ENCODE peak calls at places on chromosome 14, in six cellular contexts. One of them, this sample, is unnamed.

GRCh38 chr14:39265741-39266588 is 32.2 kb downstream of the MIA2 start:
- DNase-seq in SK-N-SH: no peak
- DNase-seq in endothelial cell of umbilical vein: peak; percentile 60
- DNase-seq in HCT116: peak; percentile 72
- DNase-seq in HepG2: no peak
- DNase-seq in K562: no peak
- DNase-seq in this sample: no peak

GRCh38 chr14:51724650-51725049 is 72.9 kb downstream of the FRMD6 start:
- DNase-seq in HCT116: no peak
- DNase-seq in SK-N-SH: no peak
- DNase-seq in HepG2: no peak
- DNase-seq in K562: no peak
- DNase-seq in endothelial cell of umbilical vein: no peak
- DNase-seq in this sample: no peak

GRCh38 chr14:58238252-58239247 is 6.1 kb upstream of the PSMA3 start:
- DNase-seq in endothelial cell of umbilical vein: peak; percentile 6
- DNase-seq in SK-N-SH: no peak
- DNase-seq in HCT116: no peak
- DNase-seq in K562: peak; percentile 19
- DNase-seq in HepG2: no peak
- DNase-seq in this sample: no peak

GRCh38 chr14:68874746-68875155 is 81.9 kb upstream of the ZFP36L1 start:
- DNase-seq in SK-N-SH: no peak
- DNase-seq in endothelial cell of umbilical vein: no peak
- DNase-seq in HepG2: no peak
- DNase-seq in K562: no peak
- DNase-seq in HCT116: peak; percentile 57
- DNase-seq in this sample: no peak

GRCh38 chr14:33997611-33998010 is 46.7 kb upstream of the EGLN3 start:
- DNase-seq in HepG2: no peak
- DNase-seq in K562: no peak
- DNase-seq in endothelial cell of umbilical vein: no peak
- DNase-seq in HCT116: no peak
- DNase-seq in SK-N-SH: no peak
- DNase-seq in this sample: no peak

GRCh38 chr14:69614592-69614991 is 3.2 kb downstream of the SUSD6 start:
- DNase-seq in endothelial cell of umbilical vein: no peak
- DNase-seq in HCT116: no peak
- DNase-seq in HepG2: no peak
- DNase-seq in SK-N-SH: no peak
- DNase-seq in K562: no peak
- DNase-seq in this sample: no peak

GRCh38 chr14:22829661-22830328 is at the start of gene MRPL52:
- DNase-seq in HepG2: peak; percentile 97
- DNase-seq in HCT116: peak; percentile 82
- DNase-seq in SK-N-SH: peak; percentile 93
- DNase-seq in K562: peak; percentile 93
- DNase-seq in endothelial cell of umbilical vein: peak; percentile 84
- DNase-seq in this sample: peak; percentile 68

GRCh38 chr14:75279153-75279738 is 618 bp downstream of the FOS start:
- DNase-seq in K562: peak; percentile 35
- DNase-seq in SK-N-SH: peak; percentile 53
- DNase-seq in HCT116: no peak
- DNase-seq in endothelial cell of umbilical vein: peak; percentile 58
- DNase-seq in HepG2: no peak
- DNase-seq in this sample: no peak

GRCh38 chr14:101559624-101560533 is 1.4 kb upstream of the DIO3 start:
- DNase-seq in K562: no peak
- DNase-seq in SK-N-SH: peak; percentile 91
- DNase-seq in HCT116: no peak
- DNase-seq in HepG2: no peak
- DNase-seq in endothelial cell of umbilical vein: no peak
- DNase-seq in this sample: no peak

GRCh38 chr14:52315355-52315718 is 1.2 kb downstream of the PTGER2 start:
- DNase-seq in endothelial cell of umbilical vein: no peak
- DNase-seq in K562: no peak
- DNase-seq in HCT116: no peak
- DNase-seq in HepG2: no peak
- DNase-seq in SK-N-SH: no peak
- DNase-seq in this sample: no peak

GRCh38 chr14:56686416-56686815 is 106.8 kb downstream of the TMEM260 start:
- DNase-seq in HCT116: no peak
- DNase-seq in SK-N-SH: no peak
- DNase-seq in HepG2: peak; percentile 6
- DNase-seq in endothelial cell of umbilical vein: no peak
- DNase-seq in K562: no peak
- DNase-seq in this sample: no peak

GRCh38 chr14:80427101-80427500 is 215.8 kb upstream of the DIO2 start:
- DNase-seq in K562: no peak
- DNase-seq in HCT116: no peak
- DNase-seq in endothelial cell of umbilical vein: no peak
- DNase-seq in SK-N-SH: no peak
- DNase-seq in HepG2: no peak
- DNase-seq in this sample: no peak

GRCh38 chr14:40347675-40348074 is 915.4 kb upstream of the FBXO33 start:
- DNase-seq in K562: no peak
- DNase-seq in HCT116: no peak
- DNase-seq in HepG2: no peak
- DNase-seq in endothelial cell of umbilical vein: no peak
- DNase-seq in SK-N-SH: no peak
- DNase-seq in this sample: no peak

GRCh38 chr14:61557854-61558253 is 137.5 kb upstream of the HIF1A start:
- DNase-seq in HCT116: no peak
- DNase-seq in K562: no peak
- DNase-seq in HepG2: no peak
- DNase-seq in SK-N-SH: no peak
- DNase-seq in endothelial cell of umbilical vein: no peak
- DNase-seq in this sample: no peak

GRCh38 chr14:24670594-24670993 is 36.6 kb upstream of the GZMB start:
- DNase-seq in HCT116: no peak
- DNase-seq in SK-N-SH: no peak
- DNase-seq in endothelial cell of umbilical vein: no peak
- DNase-seq in HepG2: no peak
- DNase-seq in K562: no peak
- DNase-seq in this sample: no peak

GRCh38 chr14:92653162-92653651 is 95.2 kb downstream of the LGMN start:
- DNase-seq in SK-N-SH: no peak
- DNase-seq in endothelial cell of umbilical vein: no peak
- DNase-seq in HCT116: no peak
- DNase-seq in K562: no peak
- DNase-seq in HepG2: no peak
- DNase-seq in this sample: no peak

GRCh38 chr14:52402812-52403526 is 88.9 kb downstream of the PTGER2 start:
- DNase-seq in K562: no peak
- DNase-seq in HCT116: no peak
- DNase-seq in HepG2: no peak
- DNase-seq in SK-N-SH: no peak
- DNase-seq in endothelial cell of umbilical vein: no peak
- DNase-seq in this sample: no peak

GRCh38 chr14:25003537-25003936 is 46.4 kb downstream of the STXBP6 start:
- DNase-seq in endothelial cell of umbilical vein: no peak
- DNase-seq in SK-N-SH: no peak
- DNase-seq in K562: no peak
- DNase-seq in HepG2: no peak
- DNase-seq in HCT116: no peak
- DNase-seq in this sample: no peak

GRCh38 chr14:25049559-25050493 is at the start of gene STXBP6:
- DNase-seq in HepG2: peak; percentile 65
- DNase-seq in HCT116: no peak
- DNase-seq in endothelial cell of umbilical vein: peak; percentile 39
- DNase-seq in K562: no peak
- DNase-seq in SK-N-SH: peak; percentile 37
- DNase-seq in this sample: no peak

GRCh38 chr14:91376547-91377477 is 40.8 kb downstream of the CCDC88C start:
- DNase-seq in SK-N-SH: peak; percentile 50
- DNase-seq in endothelial cell of umbilical vein: no peak
- DNase-seq in HepG2: no peak
- DNase-seq in K562: no peak
- DNase-seq in HCT116: no peak
- DNase-seq in this sample: no peak

GRCh38 chr14:50830932-50831703 is at the start of gene NIN:
- DNase-seq in HepG2: peak; percentile 33
- DNase-seq in endothelial cell of umbilical vein: peak; percentile 71
- DNase-seq in SK-N-SH: peak; percentile 94
- DNase-seq in K562: peak; percentile 77
- DNase-seq in HCT116: no peak
- DNase-seq in this sample: no peak

GRCh38 chr14:58637391-58638230 is at the start of gene DACT1:
- DNase-seq in HepG2: no peak
- DNase-seq in SK-N-SH: peak; percentile 82
- DNase-seq in K562: peak; percentile 64
- DNase-seq in HCT116: no peak
- DNase-seq in endothelial cell of umbilical vein: peak; percentile 67
- DNase-seq in this sample: no peak

GRCh38 chr14:51331651-51332367 is 91.8 kb downstream of the TMX1 start:
- DNase-seq in HepG2: no peak
- DNase-seq in SK-N-SH: no peak
- DNase-seq in K562: no peak
- DNase-seq in HCT116: no peak
- DNase-seq in endothelial cell of umbilical vein: no peak
- DNase-seq in this sample: no peak

GRCh38 chr14:90582166-90582565 is 185.3 kb downstream of the CALM1 start:
- DNase-seq in K562: no peak
- DNase-seq in endothelial cell of umbilical vein: no peak
- DNase-seq in SK-N-SH: no peak
- DNase-seq in HepG2: no peak
- DNase-seq in HCT116: no peak
- DNase-seq in this sample: no peak

GRCh38 chr14:89644641-89645040 is 227.6 kb upstream of the FOXN3 start:
- DNase-seq in K562: no peak
- DNase-seq in HCT116: no peak
- DNase-seq in SK-N-SH: no peak
- DNase-seq in endothelial cell of umbilical vein: no peak
- DNase-seq in HepG2: no peak
- DNase-seq in this sample: no peak

GRCh38 chr14:35985504-35986218 is 159.5 kb downstream of the BRMS1L start:
- DNase-seq in HCT116: peak; percentile 15
- DNase-seq in HepG2: no peak
- DNase-seq in SK-N-SH: no peak
- DNase-seq in endothelial cell of umbilical vein: no peak
- DNase-seq in K562: no peak
- DNase-seq in this sample: no peak

GRCh38 chr14:101233016-101233355 is 328.3 kb upstream of the DIO3 start:
- DNase-seq in SK-N-SH: no peak
- DNase-seq in HepG2: no peak
- DNase-seq in endothelial cell of umbilical vein: no peak
- DNase-seq in HCT116: no peak
- DNase-seq in K562: no peak
- DNase-seq in this sample: no peak

GRCh38 chr14:97723834-97724770 is 926.9 kb downstream of the VRK1 start:
- DNase-seq in K562: no peak
- DNase-seq in HepG2: no peak
- DNase-seq in endothelial cell of umbilical vein: no peak
- DNase-seq in HCT116: no peak
- DNase-seq in SK-N-SH: no peak
- DNase-seq in this sample: no peak

DNA sequence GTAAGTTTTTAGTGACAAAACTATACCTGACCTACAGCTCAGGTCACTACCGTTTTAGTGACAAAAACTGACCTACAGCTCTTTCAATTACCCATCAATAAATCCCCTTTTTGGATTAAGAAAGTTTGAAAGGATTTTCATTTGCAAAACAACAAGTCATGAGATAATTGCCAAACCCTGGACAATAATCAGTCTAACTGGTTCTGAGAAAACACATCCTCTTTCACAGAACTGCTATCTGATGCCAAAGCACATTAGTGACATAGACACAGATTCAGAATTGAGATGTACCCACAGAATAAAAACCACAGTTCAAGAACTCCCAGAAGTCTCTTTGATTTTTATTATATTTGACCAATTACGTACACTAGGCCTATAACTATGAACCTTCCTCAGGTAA is 126.0 kb upstream of the COCH start:
- DNase-seq in SK-N-SH: no peak
- DNase-seq in HepG2: no peak
- DNase-seq in endothelial cell of umbilical vein: no peak
- DNase-seq in K562: no peak
- DNase-seq in HCT116: no peak
- DNase-seq in this sample: no peak
- H3K9me3 ChIP-seq in SK-N-SH: no peaks in the 10 kb centered on the region
- H3K9me3 ChIP-seq in HepG2: no peaks in the 10 kb centered on the region
- H3K9me3 ChIP-seq in endothelial cell of umbilical vein: no peaks in the 10 kb centered on the region
- H3K9me3 ChIP-seq in K562: no peaks in the 10 kb centered on the region
- H3K9me3 ChIP-seq in HCT116: no peaks in the 10 kb centered on the region
- H3K9me3 ChIP-seq in this sample: no peaks in the 10 kb centered on the region

GRCh38 chr14:73997944-73998451 is 21.1 kb downstream of the ENTPD5 start:
- DNase-seq in SK-N-SH: no peak
- DNase-seq in K562: no peak
- DNase-seq in endothelial cell of umbilical vein: no peak
- DNase-seq in HCT116: no peak
- DNase-seq in HepG2: peak; percentile 37
- DNase-seq in this sample: no peak
- TF ChIP-seq POLR2AphosphoS5 in SK-N-SH: no peak
- TF ChIP-seq POLR2AphosphoS5 in K562: no peak
- TF ChIP-seq POLR2AphosphoS5 in endothelial cell of umbilical vein: no peak
- TF ChIP-seq POLR2AphosphoS5 in HCT116: no peak
- TF ChIP-seq POLR2AphosphoS5 in HepG2: no peak
- TF ChIP-seq POLR2AphosphoS5 in this sample: no peak

DNA sequence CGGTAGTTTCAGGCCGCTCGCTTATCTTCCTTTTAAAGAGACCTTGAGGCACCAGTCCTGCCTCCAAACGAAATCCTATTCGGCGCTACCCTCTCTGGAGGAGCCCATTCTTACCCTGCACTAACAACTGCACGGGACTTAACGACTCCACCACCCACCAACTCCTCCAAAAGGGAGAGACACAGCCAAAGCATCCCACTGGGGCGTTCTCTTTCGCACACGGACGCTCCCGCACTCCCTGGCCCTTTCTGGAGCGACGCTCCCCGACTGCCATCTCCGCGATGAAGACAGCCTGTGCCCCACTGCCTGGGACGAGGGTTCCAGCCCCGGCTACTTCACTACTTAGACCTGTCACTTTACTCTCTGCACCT is 648 bp downstream of the GALC start:
- DNase-seq in endothelial cell of umbilical vein: no peak
- DNase-seq in HepG2: no peak
- DNase-seq in HCT116: no peak
- DNase-seq in K562: no peak
- DNase-seq in SK-N-SH: no peak
- DNase-seq in this sample: no peak
- H3K9ac ChIP-seq in endothelial cell of umbilical vein: peak overlapping the region; percentile 46
- H3K9ac ChIP-seq in HepG2: no peak overlapping the region
- H3K9ac ChIP-seq in HCT116: no peak overlapping the region
- H3K9ac ChIP-seq in K562: peak overlapping the region; percentile 95
- H3K9ac ChIP-seq in SK-N-SH: peak overlapping the region; percentile 73
- H3K9ac ChIP-seq in this sample: no peak overlapping the region

DNA sequence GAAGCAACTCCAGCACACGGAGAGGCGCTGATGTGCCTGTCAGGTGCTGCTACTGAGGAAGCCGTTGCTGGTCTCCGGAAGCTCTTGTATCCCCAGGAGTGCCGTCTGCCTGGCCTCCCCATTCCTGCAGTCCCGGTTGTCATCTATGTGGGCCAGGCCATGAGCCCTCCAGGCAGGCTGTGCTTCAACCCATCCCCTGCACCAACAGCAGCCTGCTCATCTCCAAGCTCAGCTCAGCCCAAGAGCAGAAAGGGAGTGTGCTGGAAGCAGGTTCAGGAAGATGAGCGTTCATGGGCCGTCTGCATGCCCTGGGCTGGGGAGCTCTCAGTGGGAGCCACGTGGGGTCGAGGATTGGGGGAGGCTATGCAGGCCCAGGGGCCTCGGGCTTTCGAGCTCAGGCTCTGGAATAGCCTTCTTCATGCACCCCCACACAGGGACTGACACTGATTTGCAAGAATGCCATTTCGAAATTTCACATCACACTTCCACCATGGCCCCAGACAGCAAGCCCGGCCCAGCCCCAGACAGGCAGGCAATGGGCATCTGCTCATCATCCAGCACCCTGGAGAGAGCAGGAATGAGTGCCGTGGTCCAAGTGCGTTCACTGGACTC is 164.5 kb downstream of the KIF26A start:
- DNase-seq in HepG2: no peak
- DNase-seq in HCT116: no peak
- DNase-seq in K562: no peak
- DNase-seq in endothelial cell of umbilical vein: no peak
- DNase-seq in SK-N-SH: no peak
- DNase-seq in this sample: no peak
- H3K9me3 ChIP-seq in HepG2: no peaks in the 10 kb centered on the region
- H3K9me3 ChIP-seq in HCT116: no peaks in the 10 kb centered on the region
- H3K9me3 ChIP-seq in K562: no peaks in the 10 kb centered on the region
- H3K9me3 ChIP-seq in endothelial cell of umbilical vein: no peaks in the 10 kb centered on the region
- H3K9me3 ChIP-seq in SK-N-SH: no peaks in the 10 kb centered on the region
- H3K9me3 ChIP-seq in this sample: no peaks in the 10 kb centered on the region

This sample was measured in SK-N-MC.